ENCODE peak calls at places on chromosome 9, in four cellular contexts. One of them, this sample, is unnamed.

GRCh38 chr9:29514862-29515261 is 1941.6 kb upstream of the C9orf72 start:
- DNase-seq in T-helper 2 cell: no peak
- DNase-seq in lower lobe of right lung: no peak
- DNase-seq in ELF-1: peak
- DNase-seq in this sample: no peak

GRCh38 chr9:127188396-127188795 is 66.0 kb upstream of the ANGPTL2 start:
- DNase-seq in T-helper 2 cell: no peak
- DNase-seq in ELF-1: no peak
- DNase-seq in lower lobe of right lung: peak
- DNase-seq in this sample: no peak

GRCh38 chr9:14127656-14128055 is 186.3 kb downstream of the NFIB start:
- DNase-seq in lower lobe of right lung: no peak
- DNase-seq in T-helper 2 cell: no peak
- DNase-seq in ELF-1: no peak
- DNase-seq in this sample: no peak

GRCh38 chr9:32581512-32582143 is 8.7 kb upstream of the NDUFB6 start:
- DNase-seq in ELF-1: peak
- DNase-seq in T-helper 2 cell: peak
- DNase-seq in lower lobe of right lung: no peak
- DNase-seq in this sample: peak

GRCh38 chr9:113633782-113634596 is 170.5 kb downstream of the RGS3 start:
- DNase-seq in lower lobe of right lung: no peak
- DNase-seq in ELF-1: peak
- DNase-seq in T-helper 2 cell: peak
- DNase-seq in this sample: peak

GRCh38 chr9:130331573-130331972 is 66.0 kb downstream of the HMCN2 start:
- DNase-seq in lower lobe of right lung: no peak
- DNase-seq in ELF-1: peak
- DNase-seq in T-helper 2 cell: no peak
- DNase-seq in this sample: no peak

GRCh38 chr9:137134191-137134590 is 4.8 kb upstream of the GRIN1 start:
- DNase-seq in lower lobe of right lung: no peak
- DNase-seq in T-helper 2 cell: no peak
- DNase-seq in ELF-1: no peak
- DNase-seq in this sample: no peak

GRCh38 chr9:111963995-111964394 is 67.4 kb downstream of the UGCG start:
- DNase-seq in ELF-1: no peak
- DNase-seq in lower lobe of right lung: no peak
- DNase-seq in T-helper 2 cell: no peak
- DNase-seq in this sample: no peak

GRCh38 chr9:16871358-16872151 is 1.1 kb upstream of the BNC2 start:
- DNase-seq in lower lobe of right lung: peak
- DNase-seq in ELF-1: peak
- DNase-seq in T-helper 2 cell: peak
- DNase-seq in this sample: no peak

GRCh38 chr9:136021891-136022681 is 60.9 kb upstream of the UBAC1 start:
- DNase-seq in T-helper 2 cell: no peak
- DNase-seq in lower lobe of right lung: peak
- DNase-seq in ELF-1: no peak
- DNase-seq in this sample: no peak

This sample was measured in HepG2.